ENCODE peak calls at places on chromosomes 12 and 14, in four cellular contexts. B, X, Y and I are unnamed samples.

GRCh38 chr12:67477682-67478265 is 170.8 kb upstream of the DYRK2 start:
- DNase-seq in Y (no peak), B (no peak), X (no peak), I (no peak)

GRCh38 chr12:66063976-66064375 is 66.6 kb downstream of the LLPH start:
- DNase-seq in B (no peak), Y (no peak), X (no peak), I (no peak)

GRCh38 chr12:51886021-51886710 is 1.7 kb upstream of the ANKRD33 start:
- DNase-seq in X (peak), Y (peak), B (no peak), I (peak)

GRCh38 chr12:27063250-27063851 is 19.0 kb downstream of the C12orf71 start:
- DNase-seq in X (no peak), Y (no peak), B (no peak), I (no peak)

GRCh38 chr12:96889273-96889933 is 17.7 kb upstream of the NEDD1 start:
- DNase-seq in X (no peak), B (no peak), Y (peak), I (no peak)

GRCh38 chr14:41299924-41300323 is 306.8 kb upstream of the LRFN5 start:
- DNase-seq in B (peak), X (peak), Y (no peak), I (no peak)

GRCh38 chr14:104863923-104864266 is 1.2 kb upstream of the CEP170B start:
- DNase-seq in X (no peak), Y (no peak), B (no peak), I (no peak)

GRCh38 chr12:58413794-58414193 is 472.4 kb downstream of the ATP23 start:
- DNase-seq in Y (peak), X (no peak), B (no peak), I (peak)

GRCh38 chr12:53219956-53220856 is 11.8 kb downstream of the RARG start:
- DNase-seq in B (peak), Y (peak), X (peak), I (peak)
- TF ChIP-seq CTCF in B (no peak), Y (no peak), X (no peak), I (no peak)

DNA sequence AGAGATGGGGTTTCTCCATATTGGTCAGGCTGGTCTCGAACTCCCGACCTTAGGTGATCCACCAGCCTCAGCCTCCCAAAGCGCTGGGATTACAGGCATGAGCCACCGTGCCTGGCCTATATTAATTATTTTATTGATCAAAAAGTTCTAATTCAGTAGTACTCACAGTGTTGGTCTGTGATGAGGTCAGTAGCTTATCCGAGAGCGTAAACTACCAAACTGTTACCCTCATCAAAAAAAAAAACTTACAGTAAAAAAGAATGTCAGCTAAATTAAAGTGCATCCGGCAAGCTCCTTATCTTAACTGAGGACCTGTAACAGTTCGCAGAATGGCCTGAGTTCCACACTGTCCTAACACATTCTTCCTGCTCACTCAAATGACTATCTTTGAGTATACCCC is 228.2 kb downstream of the SOX5 start:
- DNase-seq in Y (no peak), X (no peak), B (no peak), I (no peak)
- TF ChIP-seq EZH2phosphoT487 in Y (no peak), X (no peak), B (no peak), I (no peak)

GRCh38 chr12:3551976-3552725 is 61.1 kb downstream of the PRMT8 start:
- DNase-seq in Y (no peak), B (no peak), X (no peak), I (no peak)

GRCh38 chr12:3554547-3555115 is 63.6 kb downstream of the PRMT8 start:
- DNase-seq in X (no peak), B (no peak), Y (no peak), I (no peak)

GRCh38 chr12:3552726-3553045 is 61.7 kb downstream of the PRMT8 start:
- DNase-seq in X (no peak), Y (no peak), B (no peak), I (no peak)

GRCh38 chr12:3553221-3553620 is 62.2 kb downstream of the PRMT8 start:
- DNase-seq in X (no peak), Y (no peak), B (no peak), I (no peak)

DNA sequence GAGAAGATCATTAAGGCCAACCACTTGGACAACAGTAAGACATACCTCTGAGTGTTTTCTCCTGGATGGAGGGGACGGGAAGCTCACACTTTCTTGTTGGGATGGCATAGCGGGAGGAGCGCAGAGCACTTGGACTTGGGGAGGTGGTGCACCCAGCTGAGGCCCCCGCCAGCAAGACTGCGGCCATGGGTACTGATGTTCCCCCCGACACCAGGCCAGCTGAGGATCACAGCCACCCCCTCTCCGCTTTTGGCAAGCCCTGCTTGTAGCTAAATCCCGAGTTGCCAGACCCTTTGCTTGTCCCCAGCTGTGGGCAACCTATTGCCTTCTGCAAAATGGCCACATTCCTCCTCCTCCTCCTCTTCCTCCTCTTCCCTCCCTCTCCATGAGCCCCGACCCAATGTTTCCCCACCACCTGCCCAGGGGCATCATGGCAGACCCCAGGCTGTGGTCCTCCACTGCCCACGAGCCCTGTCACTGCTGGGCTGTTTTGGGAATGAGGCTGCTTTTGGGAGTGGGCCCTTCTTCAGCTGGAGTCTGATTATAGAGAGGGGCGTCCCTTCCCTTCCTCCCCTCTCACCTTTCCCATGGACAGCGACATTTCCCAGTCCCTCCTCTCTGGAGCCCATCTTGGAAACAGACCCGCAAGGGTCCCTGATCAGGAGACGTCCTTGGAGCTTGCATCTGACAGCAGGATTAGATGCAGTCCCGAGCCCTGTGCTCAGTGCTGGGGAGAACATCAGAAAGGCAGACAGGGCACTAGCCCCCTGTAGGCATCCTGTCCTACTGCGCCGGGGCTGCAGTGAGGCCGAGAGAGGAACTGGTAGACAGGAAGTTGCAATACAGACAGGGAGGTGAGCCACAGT is 62.9 kb downstream of the PRMT8 start:
- DNase-seq in B (peak), X (peak), Y (no peak), I (no peak)
- TF ChIP-seq CTCF in B (peak), X (peak), Y (no peak), I (no peak)

GRCh38 chr12:1117970-1118563 is 127.0 kb downstream of the ERC1 start:
- DNase-seq in Y (peak), X (peak), B (peak), I (peak)
- TF ChIP-seq EZH2phosphoT487 in Y (no peak), X (no peak), B (no peak), I (no peak)

DNA sequence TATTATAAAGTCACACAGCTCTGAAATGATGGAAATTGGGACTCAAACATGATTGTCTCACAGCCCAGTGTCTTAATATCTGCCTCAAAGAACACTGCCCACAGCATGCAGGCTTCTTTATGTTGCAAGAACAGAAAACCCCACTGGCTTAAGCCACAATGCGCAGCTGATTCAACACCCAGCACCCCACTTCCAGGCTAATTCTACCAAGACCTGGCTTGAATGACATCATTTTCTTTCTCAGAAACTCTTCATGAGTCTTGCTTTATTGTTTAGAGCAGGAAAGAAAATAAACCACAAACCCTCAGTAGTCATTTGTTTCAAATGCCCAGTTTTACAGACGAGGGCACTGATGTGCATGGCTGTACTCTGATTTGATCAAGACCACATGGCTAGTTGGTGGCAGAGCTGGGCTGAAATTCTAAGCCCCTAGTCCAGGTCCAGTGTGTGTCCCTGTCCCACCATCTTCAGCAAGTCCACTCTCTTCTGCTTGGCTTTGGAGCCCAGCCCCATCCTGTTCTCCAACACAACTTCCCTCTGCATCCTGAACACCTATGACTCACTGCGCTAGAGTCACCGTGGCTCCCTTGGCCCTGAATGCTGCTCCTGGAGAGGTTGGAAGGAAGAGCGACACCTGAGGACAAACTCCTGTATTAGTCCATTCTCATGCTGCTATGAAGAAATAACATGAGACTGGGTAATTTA is 50.3 kb upstream of the SRSF5 start:
- DNase-seq in B (no peak), X (no peak), Y (peak), I (peak)
- TF ChIP-seq CTCF in B (no peak), X (no peak), Y (no peak), I (no peak)

DNA sequence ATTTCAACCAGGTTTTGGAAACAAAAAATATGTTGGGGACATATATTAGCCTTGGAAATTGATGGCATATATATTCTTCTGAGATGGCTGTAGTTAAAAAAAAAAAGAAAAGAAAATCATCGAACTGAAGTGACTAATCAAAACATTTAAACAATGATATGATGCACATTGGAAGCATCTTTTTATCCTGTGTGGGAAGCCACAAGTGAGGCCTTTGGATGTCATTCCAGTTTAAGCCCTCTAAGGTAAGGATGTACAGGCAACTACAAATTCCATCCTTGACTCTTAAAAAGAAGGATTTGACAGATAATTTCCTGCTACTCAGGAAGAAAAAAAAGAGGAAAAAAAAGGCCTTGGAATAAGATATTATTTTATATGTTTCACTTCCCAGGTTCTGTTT is 9.6 kb upstream of the PTPRB start:
- DNase-seq in X (no peak), Y (peak), B (no peak), I (no peak)
- TF ChIP-seq EZH2phosphoT487 in X (no peak), Y (no peak), B (no peak), I (no peak)

GRCh38 chr12:44002607-44003006 is 166.7 kb downstream of the TMEM117 start:
- DNase-seq in X (no peak), Y (no peak), B (no peak), I (no peak)

GRCh38 chr12:44003721-44004120 is 167.8 kb downstream of the TMEM117 start:
- DNase-seq in X (no peak), B (no peak), Y (no peak), I (no peak)

DNA sequence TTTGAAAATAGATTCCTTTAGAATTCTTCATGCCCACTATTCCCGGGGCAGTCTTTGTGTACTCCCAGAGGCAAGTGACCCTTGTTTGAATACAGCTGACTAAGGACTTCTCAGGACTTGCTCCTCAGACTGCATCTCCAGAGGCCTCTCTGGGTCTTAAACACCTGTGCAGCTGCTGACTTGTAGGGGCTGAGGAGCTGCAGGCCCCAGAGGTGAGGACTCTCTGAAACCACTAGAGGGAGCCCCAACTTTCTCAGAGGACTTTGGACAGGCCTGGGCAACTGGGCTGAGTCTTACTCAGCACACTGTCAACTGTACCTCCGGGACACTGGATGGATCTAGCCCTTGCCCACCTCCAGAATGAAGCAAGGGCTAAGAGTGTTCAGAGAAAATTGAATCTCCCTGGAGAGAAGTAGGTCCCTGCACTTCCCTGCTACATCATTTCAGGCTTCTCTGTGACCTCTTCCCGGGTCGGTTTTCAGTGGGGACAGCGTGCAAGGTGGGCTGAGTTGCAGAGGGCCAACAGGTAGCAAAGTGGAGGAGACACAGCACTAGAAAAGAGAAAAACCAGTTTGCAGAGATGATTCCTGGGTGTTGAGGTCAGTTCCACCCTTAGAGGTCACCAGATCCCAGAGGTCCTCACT is 164.6 kb downstream of the TMEM117 start:
- DNase-seq in B (peak), X (peak), Y (peak), I (peak)
- TF ChIP-seq CTCF in B (peak), X (peak), Y (peak), I (peak)

DNA sequence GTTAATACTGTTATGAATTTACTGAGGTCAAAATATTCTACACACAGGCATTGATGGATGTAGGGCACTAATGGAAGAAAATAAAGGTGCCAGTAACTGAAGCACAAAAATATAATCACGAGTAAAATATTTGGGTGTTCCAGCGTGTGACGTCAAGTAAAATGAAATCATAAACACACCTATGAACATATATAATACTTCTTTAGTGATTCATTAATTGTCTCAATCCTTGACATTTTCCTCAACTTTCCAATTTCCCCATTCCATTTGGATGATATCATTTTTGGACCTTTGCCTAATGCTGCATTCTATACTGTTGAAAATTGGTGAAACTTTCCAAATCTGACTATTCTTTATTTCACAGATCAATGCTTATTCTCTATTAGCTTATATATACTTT is 649.3 kb downstream of the GALC start:
- DNase-seq in Y (no peak), X (no peak), B (no peak), I (no peak)
- TF ChIP-seq EZH2phosphoT487 in Y (no peak), X (no peak), B (no peak), I (no peak)

GRCh38 chr14:100392266-100392850 is 69.2 kb downstream of the SLC25A47 start:
- DNase-seq in X (no peak), Y (no peak), B (no peak), I (no peak)
- TF ChIP-seq CTCF in X (no peak), Y (no peak), B (no peak), I (no peak)